ENCODE peak calls at places on chromosome 5, in eight cellular contexts. N is sigmoid colon, S is A549, E is Peyer's patch, A is H1, D is body of pancreas, H is K562, L is transverse colon. F is an unnamed sample. For H3K4me1, the result is how much of the 10 kb centered on the place peaks cover.

GRCh38 chr5:124951676-124952075 is 205.2 kb upstream of the ZNF608 start:
- DNase-seq in S (no peak), D (no peak), E (no peak), H (no peak), N (no peak), L (peak), A (no peak), F (no peak)

GRCh38 chr5:177133845-177134652 is 476 bp downstream of the NSD1 start:
- DNase-seq in N (peak), S (peak), A (no peak), E (peak), D (peak), L (peak), H (peak), F (peak)

GRCh38 chr5:110354896-110355295 is 371.6 kb downstream of the TMEM232 start:
- DNase-seq in E (no peak), A (no peak), L (no peak), N (no peak), H (no peak), D (no peak), S (no peak), F (no peak)

GRCh38 chr5:168714046-168714445 is 134.9 kb upstream of the PANK3 start:
- DNase-seq in H (no peak), D (no peak), S (no peak), A (no peak), L (no peak), N (no peak), E (no peak), F (no peak)

GRCh38 chr5:14702238-14702839 is 37.8 kb downstream of the OTULIN start:
- DNase-seq in N (no peak), D (no peak), E (no peak), H (no peak), S (no peak), A (no peak), L (no peak), F (no peak)

GRCh38 chr5:63401434-63402046 is 560.7 kb downstream of the HTR1A start:
- DNase-seq in S (peak), N (no peak), D (peak), H (peak), E (no peak), A (no peak), L (peak), F (no peak)

GRCh38 chr5:90809695-90810094 is 251.1 kb downstream of the ADGRV1 start:
- DNase-seq in H (no peak), E (no peak), S (no peak), N (no peak), D (no peak), A (no peak), L (no peak), F (no peak)

GRCh38 chr5:147981074-147981473 is 74.7 kb upstream of the C5orf46 start:
- DNase-seq in L (no peak), H (no peak), S (no peak), A (no peak), E (no peak), D (no peak), N (no peak), F (no peak)

GRCh38 chr5:76046761-76047160 is 36.4 kb upstream of the SV2C start:
- DNase-seq in D (no peak), S (no peak), L (no peak), H (no peak), A (no peak), N (no peak), E (no peak), F (no peak)

GRCh38 chr5:177311361-177311722 is 356 bp downstream of the MXD3 start:
- DNase-seq in E (no peak), S (no peak), N (no peak), L (peak), A (no peak), H (no peak), D (no peak), F (no peak)

GRCh38 chr5:12675956-12676355 is 771.7 kb upstream of the CTNND2 start:
- DNase-seq in H (no peak), S (no peak), D (no peak), N (no peak), A (no peak), L (no peak), E (no peak), F (no peak)

GRCh38 chr5:138077064-138077696 is 6.7 kb upstream of the WNT8A start:
- DNase-seq in A (no peak), E (no peak), D (peak), N (peak), L (peak), H (peak), S (peak), F (peak)

GRCh38 chr5:108720416-108720815 is 27.3 kb upstream of the FER start:
- DNase-seq in E (no peak), N (no peak), L (no peak), A (no peak), H (no peak), D (no peak), S (no peak), F (no peak)

GRCh38 chr5:74643160-74643562 is 2.6 kb upstream of the ENC1 start:
- DNase-seq in S (no peak), H (peak), A (no peak), L (no peak), E (no peak), D (no peak), N (no peak), F (no peak)

GRCh38 chr5:170865622-170866021 is 3.8 kb downstream of the RANBP17 start:
- DNase-seq in N (no peak), S (no peak), D (no peak), L (no peak), E (no peak), A (no peak), H (no peak), F (no peak)

GRCh38 chr5:114369680-114370417 is 8.0 kb downstream of the KCNN2 start:
- DNase-seq in L (no peak), E (no peak), S (no peak), N (no peak), D (no peak), A (no peak), H (no peak), F (no peak)

GRCh38 chr5:147520450-147520849 is 10.6 kb upstream of the DPYSL3 start:
- DNase-seq in D (no peak), E (no peak), L (no peak), H (no peak), N (no peak), A (no peak), S (no peak), F (no peak)

GRCh38 chr5:112238473-112238872 is 180.6 kb downstream of the EPB41L4A start:
- DNase-seq in S (no peak), N (no peak), E (no peak), D (no peak), L (no peak), A (no peak), H (peak), F (no peak)

GRCh38 chr5:124790895-124791732 is 44.7 kb upstream of the ZNF608 start:
- DNase-seq in L (peak), E (no peak), A (no peak), H (no peak), D (no peak), S (peak), N (no peak), F (no peak)

DNA sequence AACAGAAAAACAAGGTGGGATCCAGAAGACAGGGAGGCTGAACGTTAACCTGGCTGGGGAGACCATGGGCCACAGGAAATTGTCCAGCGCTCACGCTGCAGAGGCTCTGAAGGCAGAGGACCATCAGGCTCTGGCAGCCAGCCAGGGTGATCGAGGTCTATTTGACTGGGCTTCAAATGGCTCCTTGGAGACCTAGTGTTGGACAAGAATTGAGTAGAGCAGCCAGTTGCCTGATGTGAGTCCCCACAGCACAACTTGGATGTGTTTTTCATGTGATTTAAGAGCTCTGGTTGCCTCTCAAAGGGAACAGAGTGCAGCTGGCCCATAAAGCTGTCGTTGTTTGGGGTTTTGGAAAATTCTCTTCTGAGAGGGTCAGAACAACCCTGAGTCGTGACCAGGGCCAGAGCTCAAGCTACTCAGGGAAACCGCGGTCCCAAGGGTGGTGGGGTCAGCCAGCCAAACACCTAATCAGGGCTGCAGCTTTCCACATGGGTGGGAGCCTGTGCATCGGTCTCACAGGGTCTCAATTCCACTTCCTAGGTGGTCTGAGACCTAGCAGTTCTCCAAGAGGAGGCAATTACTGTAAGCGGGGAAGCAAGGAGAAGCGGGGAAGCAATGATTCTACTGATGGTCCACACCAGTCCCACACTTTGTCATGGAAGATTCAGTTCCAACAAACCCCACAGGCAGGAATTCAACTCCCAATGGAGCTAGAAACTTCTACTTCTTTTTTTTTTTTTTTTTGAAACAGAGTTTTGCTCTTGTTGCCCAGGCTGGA is 158.9 kb upstream of the RAI14 start:
- DNase-seq in A (no peak), N (peak), D (no peak), E (no peak), S (no peak), H (peak), L (peak), F (peak)
- H3K4me1 ChIP-seq in A (under half), N (half or more), D (under half), E (under half), S (under half), H (under half), L (under half), F (under half)

GRCh38 chr5:79686799-79687198 is 2.8 kb upstream of the CMYA5 start:
- DNase-seq in N (no peak), E (no peak), L (no peak), S (no peak), A (no peak), D (no peak), H (no peak), F (no peak)

GRCh38 chr5:79691007-79691406 is 1.4 kb downstream of the CMYA5 start:
- DNase-seq in S (no peak), H (no peak), D (no peak), N (no peak), L (no peak), E (no peak), A (no peak), F (no peak)

GRCh38 chr5:79692586-79692985 is 3.0 kb downstream of the CMYA5 start:
- DNase-seq in D (no peak), E (no peak), L (no peak), S (no peak), A (no peak), H (no peak), N (no peak), F (no peak)

GRCh38 chr5:79687911-79688310 is 1.7 kb upstream of the CMYA5 start:
- DNase-seq in D (no peak), A (no peak), E (no peak), L (no peak), H (no peak), N (no peak), S (no peak), F (no peak)

DNA sequence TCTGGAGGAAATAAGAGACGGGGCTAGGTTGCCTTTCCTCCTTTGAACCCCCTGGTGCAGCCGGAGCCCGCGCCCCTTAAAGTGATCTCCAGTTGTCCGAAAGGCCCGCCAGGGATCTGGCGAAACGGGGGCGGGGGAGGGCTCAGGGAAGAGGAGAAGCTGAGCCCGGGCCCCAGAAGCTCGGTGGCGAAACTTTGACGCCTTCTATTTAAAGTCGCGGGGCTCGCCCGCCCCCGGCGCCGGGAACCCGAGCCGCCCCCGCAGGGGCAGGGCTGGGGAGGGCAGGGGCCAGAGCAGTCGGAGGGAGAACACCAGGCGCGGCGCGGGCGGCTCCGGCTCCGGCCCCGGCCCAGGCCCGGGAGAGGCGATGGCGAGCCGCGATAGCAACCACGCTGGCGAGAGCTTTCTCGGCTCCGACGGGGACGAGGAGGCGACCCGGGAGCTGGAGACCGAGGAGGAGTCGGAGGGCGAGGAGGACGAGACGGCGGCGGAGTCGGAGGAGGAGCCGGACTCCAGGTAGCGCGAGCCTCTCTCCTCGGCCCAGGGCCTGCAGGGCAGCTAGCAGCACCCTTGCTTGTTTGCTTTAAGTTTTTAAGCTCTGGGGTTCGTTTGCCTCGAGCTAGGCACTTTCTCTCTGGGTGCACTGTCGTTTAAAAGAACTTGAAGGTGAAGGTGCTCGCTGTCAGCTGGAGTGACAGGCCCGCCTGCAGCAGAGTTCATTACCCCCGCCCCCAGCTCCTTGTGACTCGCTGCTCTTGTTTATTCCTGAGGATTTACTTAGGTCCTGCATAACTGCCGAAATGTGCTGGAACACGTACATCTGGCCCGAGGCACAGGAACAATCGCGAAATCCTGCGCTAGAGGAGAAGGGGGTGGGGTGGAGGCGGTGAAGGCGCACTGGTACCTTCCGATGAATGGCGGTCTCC is at the start of gene CMYA5:
- DNase-seq in S (no peak), H (no peak), A (no peak), D (peak), N (peak), E (peak), L (peak), F (peak)
- TF ChIP-seq POLR2A in S (no peak), H (no peak), A (no peak), D (no peak), N (no peak), E (no peak), L (no peak), F (peak)

GRCh38 chr5:56692359-56693219 is 122.8 kb upstream of the MAP3K1 start:
- DNase-seq in L (no peak), N (no peak), A (no peak), D (no peak), H (no peak), S (no peak), E (no peak), F (no peak)
- H3K4me1 ChIP-seq in L (under half), N (under half), A (under half), D (under half), H (under half), S (under half), E (under half), F (under half)

DNA sequence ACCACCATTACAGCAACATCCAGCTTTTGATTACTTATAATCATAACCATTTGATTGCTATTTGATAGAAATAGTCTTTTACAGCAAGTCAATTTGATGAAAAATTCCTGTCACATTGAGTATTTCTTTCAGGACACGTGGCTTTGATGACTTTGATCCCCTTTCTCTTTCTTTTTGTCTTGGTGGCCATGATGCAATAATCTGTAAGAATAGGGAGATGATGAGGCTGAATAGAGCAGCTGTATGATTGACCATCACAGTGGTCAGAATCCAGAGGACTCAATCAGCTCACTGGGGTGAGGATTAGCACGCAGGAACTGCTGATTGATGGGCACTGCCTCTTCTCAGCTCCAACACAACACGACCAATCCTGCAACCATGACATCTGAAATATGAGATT is 262.7 kb downstream of the PARP8 start:
- DNase-seq in D (no peak), E (no peak), S (no peak), A (no peak), N (no peak), L (no peak), H (peak), F (no peak)
- TF ChIP-seq POLR2A in D (no peak), E (no peak), S (no peak), A (no peak), N (no peak), L (no peak), H (no peak), F (no peak)